ENCODE peak calls at places on chromosomes 12 and 14, in five cellular contexts. V is NCI-H460; Z is stimulated activated CD8-positive, alpha-beta memory T cell treated with anti-CD3 and anti-CD28 coated beads, Interleukin-12 subunit alpha, Interleukin-12 subunit beta, amount 100 ng/mL, for 1 hour; H is WTC11; A is activated gamma-delta T cell treated with anti-CD3 and anti-CD28 coated beads, Interleukin-2, amount 50 U/mL, for 16 hours. L is an unnamed sample.

GRCh38 chr14:75689012-75689411 is 28.0 kb downstream of the TTLL5 start:
- DNase-seq in Z (no peak), H (no peak), A (no peak), V (no peak), L (no peak)

GRCh38 chr12:132887513-132888341 is at the start of gene CHFR:
- DNase-seq in A (peak), V (peak), Z (peak), H (peak), L (peak)

GRCh38 chr12:102249073-102249854 is 51.6 kb upstream of the PMCH start:
- DNase-seq in Z (no peak), H (no peak), V (no peak), A (no peak), L (no peak)

GRCh38 chr14:31362746-31363145 is 57.6 kb downstream of the HEATR5A start:
- DNase-seq in Z (no peak), A (no peak), V (no peak), H (no peak), L (no peak)

GRCh38 chr14:36818794-36819384 is 157.2 kb downstream of the PAX9 start:
- DNase-seq in Z (no peak), H (no peak), A (no peak), V (no peak), L (no peak)

GRCh38 chr12:93624595-93625294 is 52.3 kb downstream of the SOCS2 start:
- DNase-seq in A (no peak), V (peak), H (no peak), Z (no peak), L (peak)

GRCh38 chr12:11040162-11040561 is 9.0 kb upstream of the TAS2R31 start:
- DNase-seq in A (no peak), H (no peak), Z (no peak), V (no peak), L (no peak)

GRCh38 chr12:120365675-120366340 is 3.2 kb downstream of the MSI1 start:
- DNase-seq in Z (no peak), V (no peak), H (no peak), A (no peak), L (no peak)

GRCh38 chr12:87687362-87687761 is 341.8 kb downstream of the C12orf50 start:
- DNase-seq in V (no peak), A (no peak), H (peak), Z (no peak), L (no peak)

GRCh38 chr12:67151891-67152290 is 117.3 kb upstream of the CAND1 start:
- DNase-seq in V (no peak), H (no peak), A (no peak), Z (no peak), L (no peak)